ENCODE peak calls at places on chromosomes 6 and 20, in six cellular contexts. P, N, F, K, L and A are unnamed samples.

GRCh38 chr6:81783893-81784292 is 31.4 kb upstream of the TENT5A start:
- DNase-seq in P (no peak), N (no peak), F (no peak), K (no peak), L (no peak), A (no peak)

GRCh38 chr6:158086054-158086705 is 81.9 kb downstream of the SERAC1 start:
- DNase-seq in P (peak), N (peak), F (no peak), K (no peak), L (no peak), A (no peak)

GRCh38 chr6:99186417-99186816 is 163.1 kb downstream of the FAXC start:
- DNase-seq in P (no peak), N (no peak), F (no peak), K (no peak), L (no peak), A (no peak)

GRCh38 chr6:33021917-33022316 is 12.5 kb upstream of the HLA-DOA start:
- DNase-seq in P (no peak), N (no peak), F (no peak), K (no peak), L (no peak), A (no peak)

GRCh38 chr6:56282391-56282790 is 35.0 kb upstream of the COL21A1 start:
- DNase-seq in P (no peak), N (no peak), F (no peak), K (no peak), L (no peak), A (no peak)

GRCh38 chr20:42063176-42063575 is 445.0 kb upstream of the CHD6 start:
- DNase-seq in P (no peak), N (no peak), F (no peak), K (no peak), L (no peak), A (no peak)

GRCh38 chr6:34412054-34412453 is 13.8 kb downstream of the RPS10 start:
- DNase-seq in P (no peak), N (no peak), F (no peak), K (no peak), L (no peak), A (no peak)

GRCh38 chr20:20373046-20373706 is 5.3 kb downstream of the INSM1 start:
- DNase-seq in P (no peak), N (no peak), F (no peak), K (no peak), L (no peak), A (no peak)

GRCh38 chr6:111210074-111210729 is 122.9 kb downstream of the SLC16A10 start:
- DNase-seq in P (peak), N (peak), F (peak), K (no peak), L (no peak), A (no peak)

GRCh38 chr6:163284151-163284550 is 130.4 kb upstream of the QKI start:
- DNase-seq in P (no peak), N (no peak), F (no peak), K (no peak), L (no peak), A (no peak)

GRCh38 chr6:42315991-42316378 is 98.3 kb upstream of the MRPS10 start:
- DNase-seq in P (peak), N (peak), F (peak), K (peak), L (no peak), A (peak)

GRCh38 chr20:63015665-63016361 is 9.0 kb upstream of the BHLHE23 start:
- DNase-seq in P (no peak), N (no peak), F (no peak), K (no peak), L (no peak), A (peak)